ENCODE peak calls at places on chromosomes 4 and X, in five cellular contexts. One of them, this sample, is unnamed.

GRCh38 chr4:123284166-123284565 is 112.4 kb upstream of the SPRY1 start:
- DNase-seq in endodermal cell: no peak
- DNase-seq in heart left ventricle: no peak
- DNase-seq in right lobe of liver: no peak
- DNase-seq in adrenal gland: no peak
- DNase-seq in this sample: no peak

GRCh38 chrX:487836-488235 is 101.1 kb upstream of the PPP2R3B start:
- DNase-seq in adrenal gland: no peak
- DNase-seq in right lobe of liver: no peak
- DNase-seq in heart left ventricle: no peak
- DNase-seq in endodermal cell: no peak
- DNase-seq in this sample: no peak

GRCh38 chr4:185634066-185634652 is 98.9 kb upstream of the PDLIM3 start:
- DNase-seq in adrenal gland: no peak
- DNase-seq in right lobe of liver: no peak
- DNase-seq in endodermal cell: no peak
- DNase-seq in heart left ventricle: no peak
- DNase-seq in this sample: peak; percentile 31

GRCh38 chr4:37802068-37802666 is 24.3 kb upstream of the PGM2 start:
- DNase-seq in adrenal gland: peak; percentile 74
- DNase-seq in endodermal cell: peak; percentile 86
- DNase-seq in right lobe of liver: peak; percentile 61
- DNase-seq in heart left ventricle: peak; percentile 36
- DNase-seq in this sample: peak; percentile 41

GRCh38 chr4:91758487-91758886 is 545.3 kb upstream of the GRID2 start:
- DNase-seq in heart left ventricle: no peak
- DNase-seq in endodermal cell: no peak
- DNase-seq in adrenal gland: no peak
- DNase-seq in right lobe of liver: no peak
- DNase-seq in this sample: no peak

GRCh38 chr4:70902577-70903281 is 560 bp downstream of the MOB1B start:
- DNase-seq in heart left ventricle: no peak
- DNase-seq in adrenal gland: no peak
- DNase-seq in right lobe of liver: peak; percentile 47
- DNase-seq in endodermal cell: no peak
- DNase-seq in this sample: peak; percentile 80

GRCh38 chr4:45006078-45006477 is 279.7 kb upstream of the GNPDA2 start:
- DNase-seq in endodermal cell: no peak
- DNase-seq in right lobe of liver: no peak
- DNase-seq in heart left ventricle: no peak
- DNase-seq in adrenal gland: no peak
- DNase-seq in this sample: no peak

GRCh38 chrX:142068365-142068764 is 136.7 kb downstream of the MAGEC2 start:
- DNase-seq in right lobe of liver: no peak
- DNase-seq in endodermal cell: no peak
- DNase-seq in adrenal gland: no peak
- DNase-seq in heart left ventricle: no peak
- DNase-seq in this sample: no peak

GRCh38 chr4:70838972-70839536 is 636 bp downstream of the GRSF1 start:
- DNase-seq in heart left ventricle: peak; percentile 73
- DNase-seq in endodermal cell: peak; percentile 79
- DNase-seq in right lobe of liver: peak; percentile 70
- DNase-seq in adrenal gland: peak; percentile 68
- DNase-seq in this sample: peak; percentile 83

GRCh38 chr4:183812567-183812966 is 92.5 kb upstream of the STOX2 start:
- DNase-seq in endodermal cell: no peak
- DNase-seq in right lobe of liver: no peak
- DNase-seq in adrenal gland: no peak
- DNase-seq in heart left ventricle: no peak
- DNase-seq in this sample: no peak

GRCh38 chr4:25050370-25051098 is 19.8 kb upstream of the LGI2 start:
- DNase-seq in heart left ventricle: no peak
- DNase-seq in right lobe of liver: no peak
- DNase-seq in adrenal gland: no peak
- DNase-seq in endodermal cell: no peak
- DNase-seq in this sample: no peak

GRCh38 chr4:128782875-128783614 is 26.5 kb upstream of the JADE1 start:
- DNase-seq in endodermal cell: no peak
- DNase-seq in right lobe of liver: no peak
- DNase-seq in heart left ventricle: no peak
- DNase-seq in adrenal gland: no peak
- DNase-seq in this sample: no peak

GRCh38 chr4:26741491-26741871 is 119.2 kb upstream of the STIM2 start:
- DNase-seq in adrenal gland: peak; percentile 40
- DNase-seq in heart left ventricle: no peak
- DNase-seq in right lobe of liver: peak; percentile 58
- DNase-seq in endodermal cell: no peak
- DNase-seq in this sample: peak; percentile 3

GRCh38 chrX:134480061-134480460 is 20.1 kb downstream of the HPRT1 start:
- DNase-seq in adrenal gland: no peak
- DNase-seq in endodermal cell: no peak
- DNase-seq in right lobe of liver: no peak
- DNase-seq in heart left ventricle: no peak
- DNase-seq in this sample: no peak

GRCh38 chr4:128907966-128908365 is 98.5 kb downstream of the JADE1 start:
- DNase-seq in heart left ventricle: no peak
- DNase-seq in endodermal cell: no peak
- DNase-seq in right lobe of liver: no peak
- DNase-seq in adrenal gland: no peak
- DNase-seq in this sample: no peak

GRCh38 chrX:49901068-49901467 is 21.3 kb upstream of the CLCN5 start:
- DNase-seq in heart left ventricle: no peak
- DNase-seq in right lobe of liver: no peak
- DNase-seq in endodermal cell: no peak
- DNase-seq in adrenal gland: no peak
- DNase-seq in this sample: no peak

GRCh38 chr4:184695178-184695896 is 38.6 kb downstream of the CENPU start:
- DNase-seq in endodermal cell: no peak
- DNase-seq in adrenal gland: no peak
- DNase-seq in right lobe of liver: no peak
- DNase-seq in heart left ventricle: no peak
- DNase-seq in this sample: no peak

GRCh38 chr4:8029689-8030088 is 90.0 kb upstream of the AFAP1 start:
- DNase-seq in right lobe of liver: no peak
- DNase-seq in endodermal cell: no peak
- DNase-seq in heart left ventricle: no peak
- DNase-seq in adrenal gland: no peak
- DNase-seq in this sample: no peak

GRCh38 chrX:73943572-73943899 is 360.4 kb upstream of the ZCCHC13 start:
- DNase-seq in heart left ventricle: no peak
- DNase-seq in endodermal cell: no peak
- DNase-seq in right lobe of liver: no peak
- DNase-seq in adrenal gland: no peak
- DNase-seq in this sample: no peak

GRCh38 chr4:167114416-167114971 is 119.8 kb downstream of the SPOCK3 start:
- DNase-seq in heart left ventricle: no peak
- DNase-seq in adrenal gland: no peak
- DNase-seq in right lobe of liver: no peak
- DNase-seq in endodermal cell: no peak
- DNase-seq in this sample: no peak

GRCh38 chr4:8323947-8324555 is 54.5 kb downstream of the HTRA3 start:
- DNase-seq in right lobe of liver: peak; percentile 17
- DNase-seq in adrenal gland: no peak
- DNase-seq in heart left ventricle: no peak
- DNase-seq in endodermal cell: peak; percentile 29
- DNase-seq in this sample: no peak

GRCh38 chrX:130114141-130114561 is 3.9 kb upstream of the ELF4 start:
- DNase-seq in adrenal gland: no peak
- DNase-seq in heart left ventricle: no peak
- DNase-seq in endodermal cell: no peak
- DNase-seq in right lobe of liver: no peak
- DNase-seq in this sample: peak; percentile 48

DNA sequence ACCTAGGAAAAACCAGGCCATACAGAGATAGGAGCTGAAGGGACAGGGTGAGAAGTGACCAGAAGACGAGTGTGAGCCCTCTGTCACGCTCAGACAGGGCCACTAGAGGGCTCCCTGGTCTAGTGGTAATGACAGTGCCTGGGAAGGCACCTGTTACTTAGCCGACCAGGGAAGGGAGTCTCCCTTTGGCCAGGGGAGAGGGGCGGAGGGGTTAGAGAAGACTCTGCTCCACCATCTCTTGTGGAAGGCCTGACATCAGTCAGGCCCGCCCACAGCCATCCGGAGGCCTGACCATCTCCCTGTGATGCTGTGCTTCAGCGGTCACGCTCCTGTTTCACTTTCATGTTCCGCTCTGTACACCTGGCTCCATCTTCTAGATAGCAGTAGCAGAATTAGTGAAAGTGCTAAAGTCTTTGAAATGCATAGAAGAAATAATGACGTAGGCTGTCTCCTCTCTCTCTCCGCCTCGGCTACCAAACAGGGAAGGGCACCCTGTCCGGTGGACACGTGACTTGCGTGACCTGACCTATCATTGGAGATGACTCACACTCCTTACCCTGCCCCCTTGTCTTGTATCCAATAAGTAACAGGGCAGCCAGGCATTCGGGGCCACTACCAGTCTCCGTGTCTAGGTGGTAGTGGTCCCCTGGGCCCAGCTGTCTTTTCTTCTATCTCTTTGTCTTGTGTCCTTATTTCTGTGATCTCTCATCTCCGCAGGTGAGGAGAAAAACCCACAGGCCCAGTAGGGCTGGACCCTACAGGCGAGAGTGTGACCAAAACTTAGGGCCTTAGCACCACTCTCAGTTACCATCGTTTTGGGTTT is 26.7 kb downstream of the HTT-AS start:
- DNase-seq in adrenal gland: peak; percentile 83
- DNase-seq in right lobe of liver: peak; percentile 73
- DNase-seq in heart left ventricle: peak; percentile 66
- DNase-seq in endodermal cell: peak; percentile 93
- DNase-seq in this sample: peak; percentile 74
- H3K4me3 ChIP-seq in adrenal gland: no peak overlapping the region
- H3K4me3 ChIP-seq in right lobe of liver: peak overlapping the region; percentile 30
- H3K4me3 ChIP-seq in heart left ventricle: no peak overlapping the region
- H3K4me3 ChIP-seq in endodermal cell: no peak overlapping the region
- H3K4me3 ChIP-seq in this sample: no peak overlapping the region

DNA sequence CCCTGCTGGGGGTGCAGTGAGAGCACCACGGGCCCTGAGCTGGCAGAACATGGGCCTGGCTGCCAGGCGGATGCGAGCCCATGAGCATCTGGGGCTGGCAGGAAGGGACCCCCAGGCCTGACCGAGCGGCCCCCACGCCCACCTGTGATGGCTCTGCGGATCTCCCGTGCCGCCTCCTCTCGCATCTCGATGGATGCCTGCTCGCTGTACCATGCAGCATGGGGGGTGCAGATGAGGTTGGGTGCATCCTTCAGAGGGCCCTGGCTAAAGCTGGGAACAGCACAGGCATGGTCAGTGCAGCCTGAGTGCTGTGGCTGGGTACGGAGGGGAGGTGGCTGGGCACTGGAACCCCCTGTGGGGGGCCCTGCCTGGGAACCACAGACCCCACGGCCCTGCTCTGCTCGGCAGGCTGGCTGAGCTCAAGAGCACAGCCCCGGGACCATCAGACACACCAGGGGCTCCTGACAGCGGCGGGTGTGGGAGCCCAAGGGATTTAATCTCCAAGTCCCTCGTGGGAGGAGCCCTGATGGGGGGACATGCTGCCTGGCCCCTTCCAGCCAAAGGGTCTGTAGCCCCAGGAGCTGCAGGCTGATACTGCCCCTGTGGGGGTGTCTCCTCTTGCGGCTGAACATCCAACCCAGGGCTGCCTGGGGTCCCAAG is 35.5 kb downstream of the CTBP1 start:
- DNase-seq in endodermal cell: no peak
- DNase-seq in right lobe of liver: no peak
- DNase-seq in heart left ventricle: no peak
- DNase-seq in adrenal gland: no peak
- DNase-seq in this sample: no peak
- H3K36me3 ChIP-seq in endodermal cell: peaks cover 20% of the 10 kb centered on the region
- H3K36me3 ChIP-seq in right lobe of liver: no peaks in the 10 kb centered on the region
- H3K36me3 ChIP-seq in heart left ventricle: peaks cover 76% of the 10 kb centered on the region
- H3K36me3 ChIP-seq in adrenal gland: peaks cover 59% of the 10 kb centered on the region
- H3K36me3 ChIP-seq in this sample: peaks cover 18% of the 10 kb centered on the region

GRCh38 chrX:110000854-110001701 is 1.8 kb upstream of the TMEM164 start:
- DNase-seq in endodermal cell: no peak
- DNase-seq in right lobe of liver: no peak
- DNase-seq in adrenal gland: no peak
- DNase-seq in heart left ventricle: no peak
- DNase-seq in this sample: no peak

GRCh38 chrX:110001702-110002299 is 1.1 kb upstream of the TMEM164 start:
- DNase-seq in right lobe of liver: no peak
- DNase-seq in adrenal gland: no peak
- DNase-seq in heart left ventricle: no peak
- DNase-seq in endodermal cell: no peak
- DNase-seq in this sample: no peak

GRCh38 chrX:109997786-109998452 is 5.0 kb upstream of the TMEM164 start:
- DNase-seq in right lobe of liver: no peak
- DNase-seq in heart left ventricle: no peak
- DNase-seq in endodermal cell: no peak
- DNase-seq in adrenal gland: no peak
- DNase-seq in this sample: no peak

GRCh38 chrX:110002300-110003166 is at the start of gene TMEM164:
- DNase-seq in heart left ventricle: peak; percentile 89
- DNase-seq in endodermal cell: peak; percentile 87
- DNase-seq in adrenal gland: peak; percentile 88
- DNase-seq in right lobe of liver: peak; percentile 82
- DNase-seq in this sample: peak; percentile 94

GRCh38 chrX:110000000-110000399 is 2.9 kb upstream of the TMEM164 start:
- DNase-seq in adrenal gland: no peak
- DNase-seq in endodermal cell: no peak
- DNase-seq in right lobe of liver: no peak
- DNase-seq in heart left ventricle: no peak
- DNase-seq in this sample: no peak
- H3K27me3 ChIP-seq in adrenal gland: peaks cover 4% of the 10 kb centered on the region
- H3K27me3 ChIP-seq in endodermal cell: no peaks in the 10 kb centered on the region
- H3K27me3 ChIP-seq in right lobe of liver: no peaks in the 10 kb centered on the region
- H3K27me3 ChIP-seq in heart left ventricle: no peaks in the 10 kb centered on the region
- H3K27me3 ChIP-seq in this sample: peaks cover 2% of the 10 kb centered on the region

GRCh38 chrX:48683411-48683982 is at the start of gene WAS:
- DNase-seq in adrenal gland: no peak
- DNase-seq in right lobe of liver: no peak
- DNase-seq in heart left ventricle: no peak
- DNase-seq in endodermal cell: no peak
- DNase-seq in this sample: peak; percentile 17

GRCh38 chrX:48681539-48682183 is 1.9 kb upstream of the WAS start:
- DNase-seq in endodermal cell: no peak
- DNase-seq in heart left ventricle: no peak
- DNase-seq in right lobe of liver: no peak
- DNase-seq in adrenal gland: no peak
- DNase-seq in this sample: no peak

GRCh38 chrX:48688531-48689142 is 5.0 kb downstream of the WAS start:
- DNase-seq in right lobe of liver: no peak
- DNase-seq in endodermal cell: no peak
- DNase-seq in adrenal gland: no peak
- DNase-seq in heart left ventricle: no peak
- DNase-seq in this sample: peak; percentile 53

GRCh38 chrX:48684134-48684533 is 535 bp downstream of the WAS start:
- DNase-seq in endodermal cell: no peak
- DNase-seq in adrenal gland: no peak
- DNase-seq in heart left ventricle: no peak
- DNase-seq in right lobe of liver: no peak
- DNase-seq in this sample: peak; percentile 19

DNA sequence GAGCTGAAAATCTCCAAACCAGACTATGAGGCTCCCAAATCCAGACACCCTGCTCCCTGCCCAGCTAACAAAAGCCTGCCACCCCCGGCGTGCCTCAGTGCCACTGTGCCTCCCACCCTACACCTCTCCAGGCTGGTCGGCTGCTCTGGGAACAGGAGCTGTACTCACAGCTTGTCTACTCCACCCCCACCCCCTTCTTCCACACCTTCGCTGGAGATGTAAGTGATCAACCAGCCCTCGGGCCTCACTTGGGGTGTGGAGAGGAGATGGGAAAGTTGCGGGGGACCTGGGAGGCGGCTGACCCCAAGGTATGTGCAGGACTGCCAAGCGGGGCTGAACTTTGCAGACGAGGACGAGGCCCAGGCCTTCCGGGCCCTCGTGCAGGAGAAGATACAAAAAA is 1.8 kb downstream of the WAS start:
- DNase-seq in adrenal gland: no peak
- DNase-seq in right lobe of liver: no peak
- DNase-seq in heart left ventricle: no peak
- DNase-seq in endodermal cell: no peak
- DNase-seq in this sample: peak; percentile 18
- H3K4me3 ChIP-seq in adrenal gland: no peak overlapping the region
- H3K4me3 ChIP-seq in right lobe of liver: no peak overlapping the region
- H3K4me3 ChIP-seq in heart left ventricle: no peak overlapping the region
- H3K4me3 ChIP-seq in endodermal cell: no peak overlapping the region
- H3K4me3 ChIP-seq in this sample: no peak overlapping the region